ENCODE peak calls at places on chromosomes 4 and X, in nine cellular contexts. Q is upper lobe of right lung, M is neuronal stem cell, I is Karpas-422, D is mammary epithelial cell, F is cardiac muscle cell, O is A549, B is GM23248, R is tibial artery. E is an unnamed sample.
A peak's percentile ranks its signal among the peaks of the same experiment; 100 is the strongest.

GRCh38 chr4:159410076-159410777 is 307.3 kb downstream of the RAPGEF2 start:
- DNase-seq in Q (no peak), M (no peak), I (no peak), D (peak; percentile 86), F (no peak), O (no peak), B (peak; percentile 26), R (no peak), E (peak; percentile 64)

GRCh38 chr4:74948279-74948678 is 15.4 kb downstream of the PARM1 start:
- DNase-seq in Q (no peak), M (no peak), I (no peak), D (no peak), F (no peak), O (no peak), B (no peak), R (no peak), E (no peak)

GRCh38 chrX:155048997-155049619 is 21.8 kb downstream of the CMC4 start:
- DNase-seq in Q (no peak), M (peak; percentile 20), I (peak; percentile 86), D (peak; percentile 19), F (peak; percentile 67), O (peak; percentile 75), B (peak; percentile 66), R (no peak), E (peak; percentile 43)

GRCh38 chrX:13254076-13254785 is 65.6 kb downstream of the ATXN3L start:
- DNase-seq in Q (peak; percentile 66), M (no peak), I (peak; percentile 71), D (peak; percentile 74), F (no peak), O (peak; percentile 48), B (peak; percentile 36), R (no peak), E (no peak)

GRCh38 chrX:1452497-1453389 is at the start of gene ASMTL:
- DNase-seq in Q (peak; percentile 99), M (peak; percentile 100), I (peak; percentile 100), D (peak; percentile 97), F (peak; percentile 100), O (peak; percentile 100), B (peak; percentile 100), R (peak; percentile 99), E (peak; percentile 99)

GRCh38 chrX:40855411-40855810 is 120.1 kb upstream of the MED14 start:
- DNase-seq in Q (no peak), M (no peak), I (no peak), D (peak; percentile 70), F (no peak), O (no peak), B (peak; percentile 16), R (no peak), E (peak; percentile 27)

GRCh38 chr4:17636696-17637351 is 22.4 kb downstream of the MED28 start:
- DNase-seq in Q (peak; percentile 85), M (peak; percentile 69), I (peak; percentile 95), D (peak; percentile 54), F (peak; percentile 85), O (peak; percentile 63), B (peak; percentile 86), R (peak; percentile 74), E (peak; percentile 47)

GRCh38 chr4:89829470-89830138 is 7.4 kb downstream of the SNCA start:
- DNase-seq in Q (no peak), M (no peak), I (no peak), D (peak; percentile 86), F (no peak), O (no peak), B (no peak), R (no peak), E (peak; percentile 54)

GRCh38 chr4:187999406-187999932 is 3.9 kb downstream of the ZFP42 start:
- DNase-seq in Q (no peak), M (no peak), I (no peak), D (peak; percentile 53), F (no peak), O (no peak), B (no peak), R (no peak), E (no peak)

GRCh38 chr4:188005561-188005960 is 10.0 kb downstream of the ZFP42 start:
- DNase-seq in Q (no peak), M (no peak), I (no peak), D (no peak), F (no peak), O (no peak), B (no peak), R (no peak), E (no peak)

GRCh38 chr4:188002346-188002745 is 6.8 kb downstream of the ZFP42 start:
- DNase-seq in Q (no peak), M (no peak), I (no peak), D (peak; percentile 54), F (no peak), O (no peak), B (no peak), R (no peak), E (no peak)

GRCh38 chr4:188006285-188006848 is 10.8 kb downstream of the ZFP42 start:
- DNase-seq in Q (no peak), M (no peak), I (no peak), D (no peak), F (no peak), O (no peak), B (no peak), R (no peak), E (no peak)

GRCh38 chr4:188002751-188003150 is 7.2 kb downstream of the ZFP42 start:
- DNase-seq in Q (no peak), M (no peak), I (no peak), D (peak; percentile 23), F (no peak), O (no peak), B (no peak), R (no peak), E (no peak)
- H3K27ac ChIP-seq in Q (no peak overlapping the region), M (no peak overlapping the region), I (no peak overlapping the region), D (no peak overlapping the region), F (no peak overlapping the region), O (no peak overlapping the region), B (no peak overlapping the region), R (no peak overlapping the region), E (no peak overlapping the region)

GRCh38 chr4:20085653-20086052 is 166.1 kb upstream of the SLIT2 start:
- DNase-seq in Q (no peak), M (no peak), I (no peak), D (no peak), F (no peak), O (no peak), B (no peak), R (no peak), E (no peak)

GRCh38 chr4:20087512-20087911 is 164.2 kb upstream of the SLIT2 start:
- DNase-seq in Q (no peak), M (no peak), I (no peak), D (no peak), F (no peak), O (no peak), B (no peak), R (no peak), E (no peak)

GRCh38 chr4:20085156-20085555 is 166.5 kb upstream of the SLIT2 start:
- DNase-seq in Q (no peak), M (no peak), I (no peak), D (no peak), F (no peak), O (no peak), B (peak; percentile 10), R (no peak), E (no peak)

GRCh38 chr4:20086768-20087167 is 164.9 kb upstream of the SLIT2 start:
- DNase-seq in Q (no peak), M (no peak), I (no peak), D (no peak), F (no peak), O (no peak), B (peak; percentile 27), R (no peak), E (no peak)

GRCh38 chr4:20086067-20086466 is 165.6 kb upstream of the SLIT2 start:
- DNase-seq in Q (no peak), M (no peak), I (no peak), D (no peak), F (no peak), O (no peak), B (peak; percentile 49), R (no peak), E (no peak)
- H3K4me3 ChIP-seq in Q (no peak overlapping the region), M (no peak overlapping the region), I (no peak overlapping the region), D (no peak overlapping the region), F (no peak overlapping the region), O (no peak overlapping the region), B (peak overlapping the region; percentile 56), R (no peak overlapping the region), E (no peak overlapping the region)

GRCh38 chr4:105155426-105155825 is 8.8 kb downstream of the TET2 start:
- DNase-seq in Q (no peak), M (no peak), I (no peak), D (no peak), F (no peak), O (no peak), B (no peak), R (no peak), E (no peak)

GRCh38 chr4:105150511-105150910 is 3.8 kb downstream of the TET2 start:
- DNase-seq in Q (no peak), M (no peak), I (no peak), D (no peak), F (no peak), O (no peak), B (no peak), R (no peak), E (no peak)

GRCh38 chr4:105154576-105154975 is 7.9 kb downstream of the TET2 start:
- DNase-seq in Q (no peak), M (no peak), I (no peak), D (no peak), F (no peak), O (no peak), B (no peak), R (no peak), E (no peak)

GRCh38 chr4:105149771-105150170 is 3.1 kb downstream of the TET2 start:
- DNase-seq in Q (no peak), M (no peak), I (no peak), D (no peak), F (no peak), O (no peak), B (no peak), R (no peak), E (no peak)

GRCh38 chr4:105153749-105154148 is 7.1 kb downstream of the TET2 start:
- DNase-seq in Q (no peak), M (no peak), I (no peak), D (no peak), F (no peak), O (no peak), B (no peak), R (no peak), E (no peak)
- H3K4me1 ChIP-seq in Q (peaks cover 18% of the 10 kb centered on the region), M (peaks cover 5% of the 10 kb centered on the region), I (peaks cover 6% of the 10 kb centered on the region), D (peaks cover 15% of the 10 kb centered on the region), F (peaks cover 13% of the 10 kb centered on the region), O (peaks cover 25% of the 10 kb centered on the region), B (peaks cover 2% of the 10 kb centered on the region), R (peaks cover 4% of the 10 kb centered on the region), E (no peaks in the 10 kb centered on the region)

GRCh38 chrX:130771230-130771629 is 131.8 kb downstream of the ENOX2 start:
- DNase-seq in Q (no peak), M (no peak), I (no peak), D (no peak), F (no peak), O (no peak), B (peak; percentile 47), R (no peak), E (no peak)

GRCh38 chrX:130769835-130770234 is 133.2 kb downstream of the ENOX2 start:
- DNase-seq in Q (no peak), M (no peak), I (no peak), D (no peak), F (peak; percentile 71), O (no peak), B (no peak), R (no peak), E (no peak)

GRCh38 chrX:130770615-130771014 is 132.4 kb downstream of the ENOX2 start:
- DNase-seq in Q (no peak), M (no peak), I (no peak), D (peak; percentile 76), F (no peak), O (peak; percentile 16), B (peak; percentile 81), R (no peak), E (peak; percentile 10)

GRCh38 chrX:130772313-130773140 is 130.5 kb downstream of the ENOX2 start:
- DNase-seq in Q (no peak), M (no peak), I (no peak), D (peak; percentile 36), F (peak; percentile 50), O (peak; percentile 40), B (peak; percentile 83), R (no peak), E (no peak)

GRCh38 chrX:130771648-130772312 is 131.2 kb downstream of the ENOX2 start:
- DNase-seq in Q (no peak), M (no peak), I (no peak), D (no peak), F (no peak), O (no peak), B (no peak), R (no peak), E (no peak)
- H3K27ac ChIP-seq in Q (no peak overlapping the region), M (no peak overlapping the region), I (no peak overlapping the region), D (no peak overlapping the region), F (peak overlapping the region; percentile 96), O (peak overlapping the region; percentile 36), B (peak overlapping the region; percentile 63), R (no peak overlapping the region), E (no peak overlapping the region)

E was measured in SJSA1.